ENCODE peak calls at places on chromosomes 2 and 18, in five cellular contexts. L is activated T-helper 9 cell treated with anti-CD3 and anti-CD28 coated beads, Interleukin-2, amount 50 U/mL, for 16 hours; J is head of caudate nucleus; Z is SW480; X is tibial artery. W is an unnamed sample.

GRCh38 chr2:29059612-29060011 is 14.7 kb downstream of the PCARE start:
- DNase-seq in L (no peak), J (no peak), Z (peak; percentile 11), X (no peak), W (no peak)

GRCh38 chr2:168118733-168119518 is 128.5 kb downstream of the STK39 start:
- DNase-seq in L (no peak), J (no peak), Z (peak; percentile 53), X (no peak), W (no peak)

GRCh38 chr2:233481368-233482142 is 85.0 kb downstream of the USP40 start:
- DNase-seq in L (no peak), J (no peak), Z (no peak), X (peak; percentile 22), W (no peak)

GRCh38 chr2:169693344-169693743 is 861 bp downstream of the CFAP210 start:
- DNase-seq in L (no peak), J (no peak), Z (peak; percentile 13), X (no peak), W (peak; percentile 58)

GRCh38 chr2:12804141-12804857 is 87.6 kb downstream of the TRIB2 start:
- DNase-seq in L (no peak), J (no peak), Z (no peak), X (no peak), W (no peak)

GRCh38 chr2:213862407-213863076 is 548.3 kb upstream of the VWC2L start:
- DNase-seq in L (no peak), J (no peak), Z (no peak), X (no peak), W (no peak)

GRCh38 chr2:200614249-200614648 is 28.4 kb downstream of the AOX1 start:
- DNase-seq in L (no peak), J (no peak), Z (no peak), X (no peak), W (no peak)

GRCh38 chr2:636649-637405 is 40.4 kb downstream of the TMEM18 start:
- DNase-seq in L (no peak), J (peak; percentile 76), Z (peak; percentile 62), X (peak; percentile 67), W (peak; percentile 71)

GRCh38 chr2:62407401-62407800 is 98.6 kb downstream of the TMEM17 start:
- DNase-seq in L (no peak), J (no peak), Z (no peak), X (no peak), W (no peak)

GRCh38 chr2:163690896-163691295 is 44.9 kb downstream of the FIGN start:
- DNase-seq in L (no peak), J (no peak), Z (no peak), X (no peak), W (no peak)

GRCh38 chr2:69683170-69683971 is 39.8 kb upstream of the AAK1 start:
- DNase-seq in L (no peak), J (no peak), Z (no peak), X (no peak), W (no peak)

GRCh38 chr18:23634692-23635091 is 28.0 kb downstream of the ANKRD29 start:
- DNase-seq in L (no peak), J (no peak), Z (no peak), X (no peak), W (no peak)

GRCh38 chr2:43537137-43537536 is 58.7 kb downstream of the THADA start:
- DNase-seq in L (no peak), J (no peak), Z (no peak), X (no peak), W (no peak)

GRCh38 chr2:179948058-179948457 is 59.0 kb downstream of the CWC22 start:
- DNase-seq in L (no peak), J (no peak), Z (no peak), X (no peak), W (no peak)

GRCh38 chr2:216557820-216558219 is 59.2 kb downstream of the RPL37A start:
- DNase-seq in L (no peak), J (no peak), Z (no peak), X (no peak), W (no peak)

GRCh38 chr2:71780162-71780561 is 326.8 kb downstream of the DYSF start:
- DNase-seq in L (no peak), J (no peak), Z (no peak), X (no peak), W (no peak)

GRCh38 chr18:6628189-6628588 is 101.3 kb upstream of the ARHGAP28 start:
- DNase-seq in L (no peak), J (no peak), Z (no peak), X (no peak), W (no peak)

GRCh38 chr18:3605562-3606443 is 155.8 kb downstream of the TGIF1 start:
- DNase-seq in L (no peak), J (no peak), Z (peak; percentile 64), X (no peak), W (no peak)

GRCh38 chr2:206556357-206556949 is 85.8 kb upstream of the FAM237A start:
- DNase-seq in L (no peak), J (no peak), Z (peak; percentile 36), X (no peak), W (peak; percentile 30)

GRCh38 chr2:190334479-190335224 is 8.7 kb upstream of the INPP1 start:
- DNase-seq in L (no peak), J (no peak), Z (peak; percentile 66), X (no peak), W (peak; percentile 60)

GRCh38 chr2:75587954-75588587 is 27.3 kb upstream of the EVA1A start:
- DNase-seq in L (no peak), J (no peak), Z (no peak), X (no peak), W (no peak)

W was measured in Caco-2.